ENCODE peak calls at places on chromosome 3, in seven cellular contexts. Q is activated T-helper 1 cell treated with anti-CD3 and anti-CD28 coated beads, Interleukin-2, amount 50 U/mL, for 16 hours; Z is NCI-H1105; M is RPMI8226; U is aorta; Y is stimulated activated CD4-positive, alpha-beta T cell treated with anti-CD3 and anti-CD28 coated beads, Interleukin-4, amount 100 ng/mL, for 48 hours; P is GM10248. B is an unnamed sample.

GRCh38 chr3:5250467-5251195 is 63.1 kb downstream of the EDEM1 start:
- DNase-seq in Z (no peak), U (no peak), M (no peak), Y (no peak), P (no peak), Q (no peak), B (no peak)

GRCh38 chr3:135528638-135529037 is 436.9 kb upstream of the PPP2R3A start:
- DNase-seq in M (no peak), Y (no peak), Q (no peak), P (no peak), U (no peak), Z (peak; percentile 28), B (no peak)

GRCh38 chr3:5787863-5788488 is 600.5 kb downstream of the EDEM1 start:
- DNase-seq in Z (no peak), Q (no peak), M (peak; percentile 8), Y (no peak), U (no peak), P (no peak), B (no peak)

GRCh38 chr3:16179771-16180736 is 5.6 kb downstream of the GALNT15 start:
- DNase-seq in Z (no peak), Q (no peak), P (no peak), U (no peak), Y (no peak), M (no peak), B (no peak)

GRCh38 chr3:58383476-58383875 is 50.2 kb downstream of the PDHB start:
- DNase-seq in Q (no peak), P (no peak), Z (no peak), Y (no peak), M (no peak), U (no peak), B (peak; percentile 90)

GRCh38 chr3:14570089-14570488 is 29.9 kb upstream of the GRIP2 start:
- DNase-seq in M (no peak), P (no peak), Z (no peak), Y (no peak), Q (no peak), U (no peak), B (no peak)

GRCh38 chr3:189803254-189803653 is 172.1 kb downstream of the TP63 start:
- DNase-seq in U (no peak), Y (no peak), P (no peak), Q (no peak), M (no peak), Z (no peak), B (no peak)

GRCh38 chr3:115381573-115381912 is 234.5 kb upstream of the ZBTB20 start:
- DNase-seq in Y (no peak), M (no peak), P (no peak), U (no peak), Q (no peak), Z (peak; percentile 25), B (no peak)

GRCh38 chr3:39000008-39000450 is 51.7 kb downstream of the SCN11A start:
- DNase-seq in Y (no peak), P (peak; percentile 71), M (peak; percentile 59), Q (no peak), U (no peak), Z (peak; percentile 30), B (peak; percentile 38)

GRCh38 chr3:49654955-49655556 is 19.1 kb upstream of the APEH start:
- DNase-seq in U (no peak), Y (no peak), M (peak; percentile 98), P (no peak), Q (no peak), Z (peak; percentile 69), B (no peak)

GRCh38 chr3:131772278-131772893 is 262.4 kb downstream of the CPNE4 start:
- DNase-seq in U (no peak), P (no peak), Q (no peak), Z (no peak), M (no peak), Y (no peak), B (no peak)

GRCh38 chr3:102095383-102095782 is 246.1 kb downstream of the NFKBIZ start:
- DNase-seq in Q (no peak), U (no peak), Z (no peak), P (no peak), M (no peak), Y (no peak), B (no peak)

GRCh38 chr3:193190387-193190786 is 50.6 kb upstream of the PLAAT1 start:
- DNase-seq in M (peak; percentile 8), Z (peak; percentile 27), Y (no peak), P (peak; percentile 32), U (no peak), Q (no peak), B (no peak)

GRCh38 chr3:10867384-10867783 is 51.4 kb downstream of the SLC6A11 start:
- DNase-seq in P (no peak), Z (no peak), Y (no peak), Q (no peak), M (peak; percentile 26), U (no peak), B (no peak)

GRCh38 chr3:127706312-127706711 is 33.6 kb downstream of the ABTB1 start:
- DNase-seq in Y (no peak), P (no peak), M (no peak), Z (no peak), U (peak; percentile 27), Q (no peak), B (no peak)

GRCh38 chr3:134340362-134340997 is 33.8 kb downstream of the AMOTL2 start:
- DNase-seq in M (no peak), Q (no peak), U (no peak), Y (no peak), Z (no peak), P (no peak), B (no peak)

GRCh38 chr3:28745436-28745835 is 396.8 kb upstream of the AZI2 start:
- DNase-seq in U (no peak), P (no peak), M (no peak), Z (no peak), Y (no peak), Q (no peak), B (no peak)

GRCh38 chr3:13874891-13875290 is 5.0 kb downstream of the WNT7A start:
- DNase-seq in Y (no peak), Q (no peak), Z (no peak), M (peak; percentile 93), U (peak; percentile 51), P (no peak), B (no peak)

GRCh38 chr3:136584728-136585127 is 167.4 kb downstream of the STAG1 start:
- DNase-seq in Y (no peak), M (no peak), Q (no peak), P (no peak), Z (no peak), U (no peak), B (no peak)

GRCh38 chr3:186024210-186024609 is 84.7 kb downstream of the ETV5 start:
- DNase-seq in Y (no peak), U (no peak), P (no peak), Q (no peak), M (no peak), Z (no peak), B (no peak)

GRCh38 chr3:13188380-13188779 is 115.2 kb upstream of the IQSEC1 start:
- DNase-seq in U (no peak), Q (no peak), Z (no peak), P (no peak), M (no peak), Y (no peak), B (no peak)

GRCh38 chr3:80543154-80543553 is 775.4 kb upstream of the ROBO1 start:
- DNase-seq in P (no peak), Q (no peak), U (no peak), M (no peak), Y (no peak), Z (no peak), B (no peak)

GRCh38 chr3:39132096-39133092 is 21.0 kb downstream of the CSRNP1 start:
- DNase-seq in Z (no peak), Q (no peak), M (no peak), U (no peak), Y (no peak), P (no peak), B (no peak)

GRCh38 chr3:133583396-133583795 is 9.9 kb downstream of the CDV3 start:
- DNase-seq in P (no peak), Y (no peak), Z (no peak), Q (no peak), M (no peak), U (no peak), B (no peak)

GRCh38 chr3:119911748-119912147 is 129.8 kb downstream of the NR1I2 start:
- DNase-seq in Y (no peak), U (no peak), Q (no peak), Z (no peak), P (no peak), M (no peak), B (peak; percentile 15)

GRCh38 chr3:60756231-60756630 is 495.0 kb downstream of the FHIT start:
- DNase-seq in P (no peak), Z (no peak), U (no peak), Q (no peak), Y (no peak), M (no peak), B (peak; percentile 15)